ENCODE peak calls at places on chromosomes 4 and X, in four cellular contexts. One of them, this sample, is unnamed.

GRCh38 chr4:145501051-145501660 is 19.5 kb downstream of the SMAD1 start:
- DNase-seq in K562: no peak
- DNase-seq in body of pancreas: no peak
- DNase-seq in lung: no peak
- DNase-seq in this sample: no peak

GRCh38 chrX:110178179-110178865 is 139.6 kb downstream of the AMMECR1 start:
- DNase-seq in body of pancreas: peak
- DNase-seq in lung: no peak
- DNase-seq in K562: peak
- DNase-seq in this sample: no peak

GRCh38 chrX:103061486-103061885 is 2.5 kb downstream of the BEX1 start:
- DNase-seq in K562: no peak
- DNase-seq in body of pancreas: no peak
- DNase-seq in lung: no peak
- DNase-seq in this sample: no peak

GRCh38 chr4:38011484-38012162 is 51.4 kb downstream of the PTTG2 start:
- DNase-seq in K562: no peak
- DNase-seq in lung: no peak
- DNase-seq in body of pancreas: no peak
- DNase-seq in this sample: no peak

GRCh38 chr4:31089815-31090214 is 369.6 kb downstream of the PCDH7 start:
- DNase-seq in lung: peak
- DNase-seq in K562: no peak
- DNase-seq in body of pancreas: peak
- DNase-seq in this sample: peak

GRCh38 chr4:173214661-173215060 is 46.0 kb downstream of the GALNT7 start:
- DNase-seq in lung: no peak
- DNase-seq in body of pancreas: peak
- DNase-seq in K562: no peak
- DNase-seq in this sample: no peak

GRCh38 chr4:93791570-93792195 is 36.9 kb upstream of the ATOH1 start:
- DNase-seq in K562: peak
- DNase-seq in lung: peak
- DNase-seq in body of pancreas: peak
- DNase-seq in this sample: peak

GRCh38 chr4:143282170-143282760 is 54.4 kb upstream of the GAB1 start:
- DNase-seq in lung: no peak
- DNase-seq in K562: no peak
- DNase-seq in body of pancreas: no peak
- DNase-seq in this sample: peak

GRCh38 chr4:34293459-34293858 is 1950.9 kb downstream of the ARAP2 start:
- DNase-seq in lung: no peak
- DNase-seq in K562: no peak
- DNase-seq in body of pancreas: no peak
- DNase-seq in this sample: no peak

GRCh38 chr4:54225671-54226398 is 3.3 kb upstream of the PDGFRA start:
- DNase-seq in lung: no peak
- DNase-seq in body of pancreas: peak
- DNase-seq in K562: no peak
- DNase-seq in this sample: peak

GRCh38 chr4:103091601-103092223 is 7.9 kb downstream of the BDH2 start:
- DNase-seq in K562: peak
- DNase-seq in body of pancreas: peak
- DNase-seq in lung: no peak
- DNase-seq in this sample: peak

GRCh38 chr4:158131037-158131436 is 41.8 kb downstream of the GASK1B start:
- DNase-seq in K562: no peak
- DNase-seq in lung: no peak
- DNase-seq in body of pancreas: no peak
- DNase-seq in this sample: no peak

GRCh38 chr4:105215609-105216313 is 69.1 kb downstream of the TET2 start:
- DNase-seq in lung: no peak
- DNase-seq in K562: no peak
- DNase-seq in body of pancreas: no peak
- DNase-seq in this sample: no peak

GRCh38 chr4:187485676-187486075 is 509.9 kb upstream of the ZFP42 start:
- DNase-seq in body of pancreas: no peak
- DNase-seq in K562: no peak
- DNase-seq in lung: no peak
- DNase-seq in this sample: no peak

GRCh38 chrX:38249965-38250364 is 29.3 kb upstream of the SRPX start:
- DNase-seq in body of pancreas: no peak
- DNase-seq in K562: no peak
- DNase-seq in lung: no peak
- DNase-seq in this sample: peak

GRCh38 chr4:56688094-56688647 is 7.1 kb upstream of the HOPX start:
- DNase-seq in K562: no peak
- DNase-seq in body of pancreas: no peak
- DNase-seq in lung: no peak
- DNase-seq in this sample: no peak

GRCh38 chrX:107714196-107714811 is 61.3 kb downstream of the TSC22D3 start:
- DNase-seq in K562: no peak
- DNase-seq in lung: no peak
- DNase-seq in body of pancreas: no peak
- DNase-seq in this sample: peak

GRCh38 chr4:108337923-108338322 is 169.2 kb upstream of the LEF1 start:
- DNase-seq in body of pancreas: no peak
- DNase-seq in K562: no peak
- DNase-seq in lung: no peak
- DNase-seq in this sample: no peak

GRCh38 chrX:7985568-7985967 is 58.4 kb upstream of the PNPLA4 start:
- DNase-seq in lung: no peak
- DNase-seq in K562: no peak
- DNase-seq in body of pancreas: no peak
- DNase-seq in this sample: no peak

GRCh38 chr4:177287298-177287697 is 22.4 kb upstream of the NEIL3 start:
- DNase-seq in lung: no peak
- DNase-seq in K562: no peak
- DNase-seq in body of pancreas: no peak
- DNase-seq in this sample: no peak

GRCh38 chr4:132132433-132132832 is 1016.7 kb upstream of the PCDH10 start:
- DNase-seq in K562: no peak
- DNase-seq in lung: no peak
- DNase-seq in body of pancreas: no peak
- DNase-seq in this sample: no peak

GRCh38 chrX:136034622-136035021 is 49.4 kb downstream of the SLC9A6 start:
- DNase-seq in lung: no peak
- DNase-seq in K562: no peak
- DNase-seq in body of pancreas: no peak
- DNase-seq in this sample: no peak

GRCh38 chr4:99790796-99791617 is 25.6 kb upstream of the DAPP1 start:
- DNase-seq in body of pancreas: no peak
- DNase-seq in lung: no peak
- DNase-seq in K562: no peak
- DNase-seq in this sample: no peak

GRCh38 chrX:49160908-49161307 is 1.6 kb upstream of the MAGIX start:
- DNase-seq in body of pancreas: no peak
- DNase-seq in lung: no peak
- DNase-seq in K562: no peak
- DNase-seq in this sample: no peak

DNA sequence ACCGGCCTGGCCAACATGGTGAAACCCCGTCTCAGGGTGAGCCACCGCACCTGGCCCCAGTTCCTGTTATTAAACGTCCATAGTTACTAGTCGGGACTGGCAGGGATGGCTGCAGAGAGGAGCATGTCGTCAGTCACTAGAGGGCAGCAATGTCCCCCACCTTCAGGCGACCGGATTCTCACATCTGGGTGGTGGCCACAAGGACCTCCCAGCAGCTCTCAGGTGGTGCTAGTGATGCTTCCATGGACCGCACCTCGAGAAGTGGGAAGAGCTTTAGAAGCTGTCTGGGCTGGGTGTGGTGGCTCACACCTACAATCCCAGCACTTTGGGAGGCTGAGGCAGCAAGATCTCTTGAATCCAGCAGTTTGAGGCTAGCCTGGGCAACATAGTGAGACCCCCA is 13.3 kb upstream of the IL3RA start:
- DNase-seq in lung: peak
- DNase-seq in body of pancreas: peak
- DNase-seq in K562: peak
- DNase-seq in this sample: peak
- H3K27ac ChIP-seq in lung: no peak
- H3K27ac ChIP-seq in body of pancreas: no peak
- H3K27ac ChIP-seq in K562: no peak
- H3K27ac ChIP-seq in this sample: no peak

DNA sequence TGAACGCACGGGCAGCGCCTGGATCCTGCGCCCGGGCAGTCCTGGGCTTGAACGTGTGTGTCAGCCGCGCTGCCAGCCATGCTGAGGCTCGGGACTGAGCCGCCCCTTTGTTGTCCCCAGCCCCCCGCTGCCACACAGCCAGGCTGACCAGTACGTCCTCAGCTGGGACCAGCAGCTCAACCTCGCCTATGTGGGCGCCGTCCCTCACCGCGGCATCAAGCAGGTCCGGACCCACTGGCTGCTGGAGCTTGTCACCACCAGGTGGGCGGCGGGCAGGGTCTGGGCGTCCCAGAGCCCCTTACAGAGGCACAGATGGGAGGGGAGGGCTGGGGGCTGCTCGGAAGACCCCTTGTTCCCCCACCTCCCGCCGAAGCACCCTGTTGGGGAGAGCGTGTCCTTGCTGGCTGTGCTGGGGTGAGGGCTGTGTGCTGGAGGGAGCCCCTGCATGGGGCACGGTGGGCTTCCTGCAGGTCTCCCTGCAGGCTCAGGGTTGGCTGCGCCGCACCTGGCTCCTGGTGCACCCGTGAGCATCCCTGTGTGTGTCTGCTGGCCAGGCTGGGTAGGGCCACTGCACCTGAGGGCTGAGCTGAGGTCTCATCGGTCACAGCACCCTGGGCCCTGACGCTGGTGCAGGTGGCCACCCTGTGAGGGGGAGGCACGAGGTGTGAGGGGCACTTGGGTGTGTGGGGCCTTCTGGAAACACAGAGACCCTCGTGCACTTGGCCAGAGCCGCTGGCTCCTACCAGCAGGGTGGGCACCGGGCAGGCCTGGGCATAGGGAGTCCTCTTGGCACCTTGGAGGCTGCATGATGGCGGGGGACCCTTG is 1.1 kb downstream of the IDUA start:
- DNase-seq in K562: no peak
- DNase-seq in lung: no peak
- DNase-seq in body of pancreas: no peak
- DNase-seq in this sample: no peak
- H3K27ac ChIP-seq in K562: peak
- H3K27ac ChIP-seq in lung: no peak
- H3K27ac ChIP-seq in body of pancreas: peak
- H3K27ac ChIP-seq in this sample: no peak

GRCh38 chr4:19850909-19851308 is 400.8 kb upstream of the SLIT2 start:
- DNase-seq in K562: no peak
- DNase-seq in lung: no peak
- DNase-seq in body of pancreas: no peak
- DNase-seq in this sample: no peak
- H3K27ac ChIP-seq in K562: no peak
- H3K27ac ChIP-seq in lung: no peak
- H3K27ac ChIP-seq in body of pancreas: no peak
- H3K27ac ChIP-seq in this sample: no peak

GRCh38 chrX:13373807-13374187 is 53.9 kb upstream of the ATXN3L start:
- DNase-seq in lung: no peak
- DNase-seq in body of pancreas: no peak
- DNase-seq in K562: peak
- DNase-seq in this sample: peak

GRCh38 chrX:13374364-13374763 is 54.5 kb upstream of the ATXN3L start:
- DNase-seq in body of pancreas: no peak
- DNase-seq in K562: no peak
- DNase-seq in lung: no peak
- DNase-seq in this sample: no peak

GRCh38 chrX:13376857-13377441 is 57.1 kb upstream of the ATXN3L start:
- DNase-seq in lung: peak
- DNase-seq in K562: no peak
- DNase-seq in body of pancreas: no peak
- DNase-seq in this sample: peak

GRCh38 chrX:13380230-13380629 is 60.4 kb upstream of the ATXN3L start:
- DNase-seq in lung: no peak
- DNase-seq in body of pancreas: no peak
- DNase-seq in K562: no peak
- DNase-seq in this sample: no peak

DNA sequence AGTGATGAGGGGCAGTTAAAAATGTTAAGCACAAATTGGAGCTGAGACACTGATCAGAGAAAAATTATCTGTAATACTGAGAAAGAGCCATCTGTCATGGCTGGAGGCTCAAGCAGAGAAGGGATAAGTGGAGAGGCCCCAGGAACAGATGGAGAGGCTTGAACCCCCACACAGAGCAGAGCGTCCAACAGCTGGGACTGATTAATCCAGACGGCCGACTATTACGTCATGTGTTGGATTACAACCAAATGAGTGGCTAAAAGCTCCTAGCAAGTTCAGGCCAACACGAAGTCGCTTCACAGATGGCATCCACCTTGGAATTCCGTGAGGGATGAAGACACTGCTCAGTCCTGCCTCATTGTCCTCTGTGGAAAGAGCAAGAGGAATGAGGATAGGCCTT is 57.7 kb upstream of the ATXN3L start:
- DNase-seq in body of pancreas: no peak
- DNase-seq in K562: peak
- DNase-seq in lung: no peak
- DNase-seq in this sample: peak
- H3K27ac ChIP-seq in body of pancreas: no peak
- H3K27ac ChIP-seq in K562: no peak
- H3K27ac ChIP-seq in lung: no peak
- H3K27ac ChIP-seq in this sample: no peak

This sample was measured in cardiac muscle cell.